ENCODE peak calls at places on chromosomes 7 and 10, in four cellular contexts. C is fibroblast of mammary gland; G is uterus; R is activated CD8-positive, alpha-beta T cell treated with anti-CD3 and anti-CD28 coated beads for 36 hours. P is an unnamed sample.

GRCh38 chr10:118625504-118625903 is 30.1 kb upstream of the PRLHR start:
- DNase-seq in R (no peak), G (peak; percentile 77), C (no peak), P (no peak)

GRCh38 chr10:113937756-113938155 is 83.3 kb downstream of the NHLRC2 start:
- DNase-seq in R (no peak), G (no peak), C (no peak), P (no peak)

GRCh38 chr7:93307131-93307660 is 75.0 kb downstream of the VPS50 start:
- DNase-seq in C (peak; percentile 79), G (no peak), R (no peak), P (peak; percentile 51)

GRCh38 chr10:59971915-59972314 is 65.6 kb upstream of the CCDC6 start:
- DNase-seq in R (no peak), C (peak; percentile 56), G (no peak), P (no peak)

GRCh38 chr7:47046949-47047348 is 535.0 kb downstream of the TNS3 start:
- DNase-seq in R (no peak), C (no peak), G (no peak), P (no peak)

GRCh38 chr10:77458986-77459590 is 178.5 kb downstream of the KCNMA1 start:
- DNase-seq in G (no peak), R (no peak), C (no peak), P (no peak)

GRCh38 chr10:60732240-60733188 is 45.8 kb upstream of the CDK1 start:
- DNase-seq in C (no peak), G (no peak), R (peak; percentile 15), P (no peak)

GRCh38 chr10:72228318-72228751 is 12.3 kb upstream of the ASCC1 start:
- DNase-seq in C (no peak), G (no peak), R (no peak), P (no peak)

GRCh38 chr7:150974468-150975391 is 3.4 kb downstream of the KCNH2 start:
- DNase-seq in R (peak; percentile 75), G (peak; percentile 78), C (no peak), P (no peak)

GRCh38 chr10:23556727-23557440 is 118.0 kb downstream of the OTUD1 start:
- DNase-seq in G (no peak), R (peak; percentile 28), C (peak; percentile 90), P (peak; percentile 57)

GRCh38 chr10:109374215-109374614 is 549.1 kb downstream of the XPNPEP1 start:
- DNase-seq in G (no peak), C (peak; percentile 58), R (no peak), P (no peak)

GRCh38 chr10:3972460-3973366 is 187.7 kb upstream of the KLF6 start:
- DNase-seq in C (no peak), R (peak; percentile 57), G (no peak), P (no peak)

GRCh38 chr10:54800677-54801480 is at the start of gene PCDH15:
- DNase-seq in C (peak; percentile 31), G (no peak), R (no peak), P (no peak)

GRCh38 chr10:21293518-21294356 is 231.7 kb downstream of the SKIDA1 start:
- DNase-seq in C (no peak), G (no peak), R (no peak), P (no peak)

P was measured in AG09319.